ENCODE peak calls at places on chromosomes 12 and 14, in six cellular contexts. L is ovary; U is stomach; W is CD8-positive, alpha-beta memory T cell; F is fibroblast of lung; J is GM23248. V is an unnamed sample. For H3K9me3 and H3K4me1, the result is how much of the 10 kb centered on the place peaks cover.

GRCh38 chr14:99125113-99125512 is 146.9 kb downstream of the BCL11B start:
- DNase-seq in L (no peak), U (peak), W (no peak), F (no peak), J (no peak), V (no peak)

GRCh38 chr12:93812616-93813015 is 135.4 kb downstream of the CRADD start:
- DNase-seq in L (no peak), U (no peak), W (no peak), F (peak), J (peak), V (no peak)

GRCh38 chr14:94665121-94665520 is 52.9 kb downstream of the SERPINA3 start:
- DNase-seq in L (no peak), U (no peak), W (no peak), F (peak), J (peak), V (no peak)

GRCh38 chr14:90940318-90940962 is 120.0 kb downstream of the RPS6KA5 start:
- DNase-seq in L (no peak), U (no peak), W (no peak), F (no peak), J (no peak), V (no peak)

GRCh38 chr14:23436327-23437141 is 1.1 kb upstream of the MYH7 start:
- DNase-seq in L (no peak), U (no peak), W (no peak), F (no peak), J (no peak), V (no peak)

GRCh38 chr12:118327381-118327780 is 45.3 kb downstream of the TAOK3 start:
- DNase-seq in L (no peak), U (no peak), W (no peak), F (peak), J (peak), V (no peak)

GRCh38 chr12:25102402-25102801 is 92.6 kb downstream of the DNAI7 start:
- DNase-seq in L (no peak), U (no peak), W (no peak), F (no peak), J (no peak), V (no peak)

GRCh38 chr12:14256139-14256538 is 109.3 kb upstream of the ATF7IP start:
- DNase-seq in L (no peak), U (no peak), W (peak), F (peak), J (peak), V (no peak)

GRCh38 chr14:96198430-96199133 is 6.1 kb upstream of the BDKRB2 start:
- DNase-seq in L (no peak), U (no peak), W (no peak), F (no peak), J (no peak), V (no peak)

GRCh38 chr14:99241314-99242035 is 30.5 kb downstream of the BCL11B start:
- DNase-seq in L (no peak), U (no peak), W (peak), F (no peak), J (no peak), V (no peak)

GRCh38 chr14:79325557-79325956 is 885.7 kb downstream of the DIO2 start:
- DNase-seq in L (no peak), U (no peak), W (no peak), F (no peak), J (no peak), V (no peak)

GRCh38 chr12:28108599-28108998 is 81.7 kb upstream of the CCDC91 start:
- DNase-seq in L (no peak), U (no peak), W (no peak), F (no peak), J (no peak), V (no peak)

GRCh38 chr12:64951944-64952343 is 127.5 kb downstream of the TBC1D30 start:
- DNase-seq in L (no peak), U (no peak), W (no peak), F (no peak), J (no peak), V (no peak)

GRCh38 chr14:45610303-45610702 is 357.3 kb upstream of the MIS18BP1 start:
- DNase-seq in L (no peak), U (no peak), W (no peak), F (peak), J (peak), V (no peak)

GRCh38 chr14:39957987-39958386 is 525.8 kb upstream of the FBXO33 start:
- DNase-seq in L (no peak), U (no peak), W (no peak), F (no peak), J (no peak), V (no peak)

GRCh38 chr12:57909056-57909455 is 32.3 kb upstream of the ATP23 start:
- DNase-seq in L (no peak), U (no peak), W (no peak), F (no peak), J (no peak), V (no peak)

GRCh38 chr12:49671051-49671765 is 36.0 kb downstream of the FMNL3 start:
- DNase-seq in L (peak), U (peak), W (peak), F (no peak), J (no peak), V (no peak)

GRCh38 chr12:2347844-2348476 is 295.2 kb downstream of the CACNA1C start:
- DNase-seq in L (no peak), U (no peak), W (no peak), F (no peak), J (no peak), V (no peak)

GRCh38 chr12:121009744-121010143 is 6.5 kb downstream of the C12orf43 start:
- DNase-seq in L (no peak), U (peak), W (no peak), F (peak), J (peak), V (no peak)

GRCh38 chr14:81386379-81386778 is 13.7 kb downstream of the STON2 start:
- DNase-seq in L (no peak), U (no peak), W (no peak), F (no peak), J (no peak), V (no peak)

GRCh38 chr12:110965574-110965973 is 45.2 kb upstream of the MYL2 start:
- DNase-seq in L (no peak), U (no peak), W (no peak), F (no peak), J (no peak), V (no peak)

GRCh38 chr12:103727638-103728037 is 113.4 kb downstream of the NT5DC3 start:
- DNase-seq in L (no peak), U (no peak), W (no peak), F (no peak), J (peak), V (no peak)

GRCh38 chr14:73244541-73244940 is 7.2 kb downstream of the PAPLN start:
- DNase-seq in L (no peak), U (no peak), W (no peak), F (no peak), J (no peak), V (peak)
- H3K4me3 ChIP-seq in L (no peak), U (no peak), W (no peak), F (no peak), J (no peak), V (no peak)

DNA sequence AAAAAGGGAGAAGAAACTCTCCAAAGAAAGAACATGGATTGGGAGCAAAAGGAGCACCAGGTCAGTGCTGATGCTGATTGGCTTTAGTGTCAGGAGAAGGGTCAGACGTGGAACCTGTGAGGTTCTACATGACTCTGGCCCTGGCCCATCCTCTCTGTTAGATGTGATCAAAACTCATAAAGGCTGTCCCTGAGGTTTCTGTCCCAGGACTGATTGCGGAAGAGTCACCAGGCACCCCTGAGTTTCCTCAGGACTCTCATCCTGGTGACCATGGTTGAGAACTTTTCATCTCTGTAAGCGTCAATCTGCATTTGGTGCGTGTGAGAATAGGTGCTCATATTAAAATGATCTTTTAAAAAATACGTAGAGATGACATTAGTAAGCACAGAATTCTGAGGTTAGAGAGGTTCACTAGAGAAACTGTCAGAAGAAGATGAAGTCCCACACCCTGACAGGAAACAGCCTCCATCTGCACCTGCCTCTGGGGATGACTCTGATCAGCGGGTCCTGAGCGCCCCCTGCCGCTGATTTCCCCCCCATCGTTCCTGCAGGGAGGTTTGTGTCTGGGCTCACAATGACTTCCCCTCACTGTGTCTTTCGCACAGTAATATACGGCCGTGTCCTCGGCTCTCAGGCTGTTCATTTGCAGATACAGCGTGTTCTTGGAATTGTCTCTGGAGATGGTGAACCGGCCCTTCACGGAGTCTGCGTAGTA is 741.8 kb downstream of the TMEM121 start:
- DNase-seq in L (no peak), U (peak), W (peak), F (no peak), J (no peak), V (no peak)
- H3K9me3 ChIP-seq in L (under half), U (under half), W (under half), F (under half), J (under half), V (under half)

DNA sequence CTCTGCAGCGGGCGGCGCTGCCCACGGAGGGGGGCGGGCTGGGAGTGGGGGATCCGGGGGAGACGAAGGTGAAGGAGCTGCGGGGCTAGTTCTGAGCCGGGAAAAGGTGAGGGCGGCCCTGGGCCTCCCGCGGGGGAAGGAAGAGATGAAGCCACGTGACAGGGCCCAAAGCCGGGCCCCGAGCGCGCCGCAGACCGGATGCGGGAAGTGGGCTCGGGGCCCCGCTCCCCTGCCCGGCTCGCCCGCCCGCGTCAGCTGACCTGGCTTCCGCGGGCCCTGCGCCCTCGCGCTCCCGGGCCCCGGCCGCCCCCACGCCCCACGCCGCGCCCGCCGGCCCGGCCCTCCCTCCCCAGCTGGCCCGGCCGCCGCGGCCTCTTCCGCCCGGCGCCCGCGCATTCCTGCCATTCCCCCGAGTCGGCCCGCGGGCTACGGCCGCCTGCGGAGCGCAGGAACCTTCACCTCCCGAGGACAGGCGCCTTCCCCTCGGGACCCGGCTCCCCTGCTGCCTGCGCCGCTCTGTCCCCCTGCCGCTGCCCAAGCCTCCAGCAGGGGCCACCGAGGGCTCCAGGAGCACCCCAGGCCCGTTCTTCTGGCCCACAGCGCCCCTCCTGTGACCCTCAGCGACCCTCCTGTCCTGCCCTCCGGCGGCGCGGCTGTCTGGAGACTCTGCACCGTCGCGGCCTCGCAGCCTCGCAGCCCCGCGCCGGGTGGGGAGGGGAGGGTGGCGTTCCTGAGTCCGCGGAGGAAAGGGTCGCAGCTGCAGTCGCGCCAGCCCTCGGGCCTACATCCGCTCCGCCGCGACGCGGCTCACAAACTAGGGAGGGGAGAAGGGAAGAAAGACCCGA is 20.4 kb downstream of the NINJ2 start:
- DNase-seq in L (peak), U (peak), W (peak), F (peak), J (peak), V (peak)
- H3K4me1 ChIP-seq in L (under half), U (under half), W (under half), F (under half), J (under half), V (half or more)

DNA sequence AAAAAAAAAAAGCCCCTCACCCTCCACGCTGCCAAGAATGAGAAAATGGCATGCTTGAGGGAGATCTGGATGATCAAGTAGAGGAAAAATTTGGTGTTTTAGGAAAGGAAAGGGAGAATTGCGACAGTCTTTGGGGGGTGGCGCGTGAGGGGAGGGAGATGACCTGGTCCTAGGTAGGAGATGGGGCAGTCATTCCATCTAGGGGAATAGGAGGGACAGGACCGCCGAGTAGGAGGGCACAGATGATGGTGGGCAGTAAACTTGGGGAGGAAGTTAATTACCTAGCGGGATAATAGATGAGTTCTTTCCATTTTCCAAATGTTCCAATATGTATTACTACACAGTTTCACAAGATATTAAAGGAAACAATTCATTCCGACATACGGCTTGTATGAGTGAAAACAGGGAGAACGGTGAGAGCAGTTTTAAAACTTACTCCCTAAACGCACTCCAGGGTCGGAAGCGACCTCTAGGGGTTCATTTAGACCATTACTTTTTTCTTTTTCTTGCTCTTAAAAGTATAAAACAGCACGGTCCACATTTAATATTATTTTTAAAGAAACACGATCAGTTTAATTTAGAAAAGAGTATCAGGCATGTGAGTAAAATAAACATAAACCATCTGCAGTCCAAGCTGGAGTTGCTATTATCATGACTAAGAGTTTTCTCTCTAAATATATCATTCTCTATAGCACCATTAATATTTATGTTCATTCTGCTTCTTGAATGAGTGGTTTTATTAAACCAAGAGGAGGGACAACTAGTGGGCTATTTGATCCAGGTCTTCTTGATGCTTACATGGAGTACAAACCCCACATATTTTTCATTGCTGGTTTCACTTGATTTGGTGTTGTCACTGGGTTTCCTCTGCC is 3.0 kb upstream of the FNTB start:
- DNase-seq in L (peak), U (peak), W (peak), F (peak), J (peak), V (no peak)
- H3K4me3 ChIP-seq in L (no peak), U (no peak), W (peak), F (peak), J (peak), V (peak)

GRCh38 chr14:50084666-50085065 is 31.7 kb downstream of the VCPKMT start:
- DNase-seq in L (no peak), U (no peak), W (no peak), F (no peak), J (no peak), V (no peak)

GRCh38 chr14:50083467-50084337 is 32.7 kb downstream of the VCPKMT start:
- DNase-seq in L (no peak), U (no peak), W (peak), F (no peak), J (no peak), V (peak)

GRCh38 chr14:50082308-50082742 is 34.0 kb downstream of the VCPKMT start:
- DNase-seq in L (no peak), U (no peak), W (peak), F (no peak), J (no peak), V (no peak)

GRCh38 chr14:50085570-50086315 is 30.6 kb downstream of the VCPKMT start:
- DNase-seq in L (no peak), U (no peak), W (peak), F (no peak), J (peak), V (no peak)

GRCh38 chr14:50082784-50083466 is 33.4 kb downstream of the VCPKMT start:
- DNase-seq in L (no peak), U (peak), W (peak), F (peak), J (no peak), V (peak)
- H3K9me3 ChIP-seq in L (under half), U (under half), W (under half), F (under half), J (under half), V (under half)

DNA sequence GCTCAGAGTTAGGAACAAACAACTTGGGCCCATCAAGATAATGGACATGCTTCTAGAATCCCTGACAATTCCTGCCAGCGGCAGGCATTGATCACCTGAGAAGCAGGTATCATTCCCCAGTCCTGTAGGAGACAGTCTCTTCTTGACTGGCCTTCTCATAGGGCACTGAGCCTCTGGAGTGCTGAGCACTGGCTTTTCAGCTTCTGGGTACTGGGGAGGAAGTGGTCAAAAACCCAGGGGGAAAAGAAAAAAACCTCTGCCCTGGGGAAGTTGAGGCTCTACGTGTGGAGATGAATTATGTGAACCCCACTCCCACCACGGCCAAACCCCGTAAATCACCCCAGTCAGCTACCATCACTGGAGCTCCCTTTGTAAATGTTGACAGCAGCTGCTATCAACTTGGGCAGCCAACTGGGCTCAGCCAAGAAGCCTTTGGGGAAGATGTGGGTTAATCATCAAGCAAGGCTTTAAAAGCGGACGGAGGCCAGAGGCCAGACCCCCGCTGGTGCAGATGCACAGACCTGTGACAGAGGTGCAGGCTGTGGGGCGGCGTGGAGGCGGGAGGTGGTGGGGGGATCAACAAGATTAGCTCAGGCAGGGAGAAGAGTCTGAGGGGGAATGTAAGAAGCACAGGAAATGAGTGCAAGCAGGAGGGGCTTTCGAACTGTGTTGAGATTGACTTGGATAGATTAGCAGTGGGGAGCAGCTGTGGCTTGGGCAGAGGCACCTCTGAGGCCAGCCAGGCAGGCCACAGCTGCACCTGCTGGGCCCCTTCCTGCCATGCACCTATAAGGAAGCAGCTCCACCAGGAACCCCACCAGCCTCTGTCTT is 105.4 kb upstream of the HIF1A start:
- DNase-seq in L (no peak), U (no peak), W (no peak), F (no peak), J (no peak), V (no peak)
- H3K4me1 ChIP-seq in L (under half), U (under half), W (under half), F (under half), J (half or more), V (under half)

GRCh38 chr12:52532636-52533035 is 12.4 kb upstream of the KRT5 start:
- DNase-seq in L (no peak), U (no peak), W (no peak), F (no peak), J (no peak), V (peak)
- H3K4me3 ChIP-seq in L (no peak), U (no peak), W (no peak), F (no peak), J (no peak), V (no peak)

GRCh38 chr12:46438256-46438655 is 65.7 kb upstream of the SLC38A2 start:
- DNase-seq in L (no peak), U (no peak), W (no peak), F (peak), J (no peak), V (no peak)

GRCh38 chr12:46436741-46437140 is 64.2 kb upstream of the SLC38A2 start:
- DNase-seq in L (no peak), U (no peak), W (no peak), F (no peak), J (no peak), V (no peak)

GRCh38 chr12:46437411-46437810 is 64.8 kb upstream of the SLC38A2 start:
- DNase-seq in L (no peak), U (no peak), W (no peak), F (no peak), J (no peak), V (no peak)

GRCh38 chr12:46439793-46440511 is 67.4 kb upstream of the SLC38A2 start:
- DNase-seq in L (no peak), U (no peak), W (no peak), F (peak), J (peak), V (no peak)

DNA sequence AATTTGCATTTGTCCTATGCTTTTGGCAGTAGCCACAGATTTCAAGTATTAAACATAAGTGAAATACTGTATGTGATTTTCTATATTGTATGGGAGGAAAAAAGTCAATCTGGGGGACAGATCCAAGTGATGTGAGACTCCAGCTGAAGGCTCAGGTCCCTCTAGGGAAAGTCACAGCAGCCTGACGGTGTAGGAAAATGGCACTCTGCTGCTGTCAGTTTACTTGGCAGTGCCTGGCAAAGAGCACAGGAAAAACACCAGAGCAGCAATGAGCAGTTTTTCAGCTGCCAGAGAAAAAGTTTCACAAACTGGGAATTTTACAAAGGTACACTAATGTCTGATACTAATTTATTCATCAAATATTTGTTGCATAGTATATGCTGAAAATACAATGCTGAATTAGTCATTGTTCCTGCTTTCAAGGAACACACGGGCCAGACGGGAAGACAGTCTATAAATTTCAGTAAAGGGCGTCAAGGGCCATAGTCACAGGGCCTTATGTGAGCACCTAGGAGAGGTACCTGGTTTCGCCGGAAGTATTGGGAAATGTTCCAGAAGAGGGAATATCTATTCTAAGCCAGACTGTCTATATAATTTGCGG is 66.2 kb upstream of the SLC38A2 start:
- DNase-seq in L (no peak), U (no peak), W (no peak), F (no peak), J (no peak), V (no peak)
- H3K9me3 ChIP-seq in L (under half), U (under half), W (under half), F (under half), J (under half), V (under half)

V was measured in upper lobe of right lung.